ENCODE peak calls at places on chromosomes 5 and 9, in five cellular contexts. One of them, this sample, is unnamed.
A peak's percentile ranks its signal among the peaks of the same experiment; 100 is the strongest.

GRCh38 chr9:77802512-77803293 is 154.6 kb upstream of the GNA14 start:
- DNase-seq in upper lobe of left lung: no peak
- DNase-seq in fibroblast of lung: no peak
- DNase-seq in CD8-positive, alpha-beta T cell: no peak
- DNase-seq in mesendoderm: no peak
- DNase-seq in this sample: no peak

GRCh38 chr9:127783111-127783621 is 2.7 kb upstream of the CDK9 start:
- DNase-seq in upper lobe of left lung: peak; percentile 75
- DNase-seq in fibroblast of lung: no peak
- DNase-seq in CD8-positive, alpha-beta T cell: peak; percentile 64
- DNase-seq in mesendoderm: no peak
- DNase-seq in this sample: no peak

GRCh38 chr5:176986280-176986679 is 20.3 kb downstream of the UIMC1 start:
- DNase-seq in upper lobe of left lung: no peak
- DNase-seq in fibroblast of lung: no peak
- DNase-seq in CD8-positive, alpha-beta T cell: no peak
- DNase-seq in mesendoderm: no peak
- DNase-seq in this sample: no peak

GRCh38 chr9:38079410-38080105 is 10.5 kb upstream of the SHB start:
- DNase-seq in upper lobe of left lung: peak; percentile 77
- DNase-seq in fibroblast of lung: peak; percentile 68
- DNase-seq in CD8-positive, alpha-beta T cell: no peak
- DNase-seq in mesendoderm: no peak
- DNase-seq in this sample: no peak

GRCh38 chr5:97095318-97095732 is 47.1 kb downstream of the LIX1 start:
- DNase-seq in upper lobe of left lung: no peak
- DNase-seq in fibroblast of lung: no peak
- DNase-seq in CD8-positive, alpha-beta T cell: no peak
- DNase-seq in mesendoderm: no peak
- DNase-seq in this sample: no peak

GRCh38 chr5:169350016-169350415 is 49.1 kb upstream of the SLIT3 start:
- DNase-seq in upper lobe of left lung: no peak
- DNase-seq in fibroblast of lung: peak; percentile 95
- DNase-seq in CD8-positive, alpha-beta T cell: no peak
- DNase-seq in mesendoderm: no peak
- DNase-seq in this sample: no peak

GRCh38 chr5:111548992-111549649 is 36.8 kb upstream of the STARD4 start:
- DNase-seq in upper lobe of left lung: no peak
- DNase-seq in fibroblast of lung: peak; percentile 69
- DNase-seq in CD8-positive, alpha-beta T cell: no peak
- DNase-seq in mesendoderm: peak; percentile 86
- DNase-seq in this sample: no peak

GRCh38 chr5:98576275-98576674 is 197.2 kb upstream of the RGMB start:
- DNase-seq in upper lobe of left lung: no peak
- DNase-seq in fibroblast of lung: no peak
- DNase-seq in CD8-positive, alpha-beta T cell: no peak
- DNase-seq in mesendoderm: no peak
- DNase-seq in this sample: no peak

GRCh38 chr5:98750693-98751092 is 22.8 kb upstream of the RGMB start:
- DNase-seq in upper lobe of left lung: no peak
- DNase-seq in fibroblast of lung: no peak
- DNase-seq in CD8-positive, alpha-beta T cell: no peak
- DNase-seq in mesendoderm: peak; percentile 89
- DNase-seq in this sample: no peak

GRCh38 chr9:132943677-132944293 is 631 bp downstream of the TSC1 start:
- DNase-seq in upper lobe of left lung: no peak
- DNase-seq in fibroblast of lung: no peak
- DNase-seq in CD8-positive, alpha-beta T cell: no peak
- DNase-seq in mesendoderm: peak; percentile 42
- DNase-seq in this sample: no peak

GRCh38 chr9:128554155-128554862 is 1.9 kb downstream of the SPTAN1 start:
- DNase-seq in upper lobe of left lung: peak; percentile 44
- DNase-seq in fibroblast of lung: peak; percentile 96
- DNase-seq in CD8-positive, alpha-beta T cell: no peak
- DNase-seq in mesendoderm: peak; percentile 95
- DNase-seq in this sample: peak; percentile 84

GRCh38 chr5:127551410-127552041 is 34.1 kb downstream of the PRRC1 start:
- DNase-seq in upper lobe of left lung: no peak
- DNase-seq in fibroblast of lung: no peak
- DNase-seq in CD8-positive, alpha-beta T cell: no peak
- DNase-seq in mesendoderm: no peak
- DNase-seq in this sample: no peak
- H3K36me3 ChIP-seq in upper lobe of left lung: peaks cover 41% of the 10 kb centered on the region
- H3K36me3 ChIP-seq in fibroblast of lung: peaks cover 9% of the 10 kb centered on the region
- H3K36me3 ChIP-seq in CD8-positive, alpha-beta T cell: peaks cover 6% of the 10 kb centered on the region
- H3K36me3 ChIP-seq in mesendoderm: no peaks in the 10 kb centered on the region
- H3K36me3 ChIP-seq in this sample: peaks cover 41% of the 10 kb centered on the region

GRCh38 chr9:125749951-125750655 is 2.9 kb downstream of the PBX3 start:
- DNase-seq in upper lobe of left lung: no peak
- DNase-seq in fibroblast of lung: peak; percentile 57
- DNase-seq in CD8-positive, alpha-beta T cell: no peak
- DNase-seq in mesendoderm: no peak
- DNase-seq in this sample: no peak
- H3K4me3 ChIP-seq in upper lobe of left lung: no peak overlapping the region
- H3K4me3 ChIP-seq in fibroblast of lung: peak overlapping the region; percentile 86
- H3K4me3 ChIP-seq in CD8-positive, alpha-beta T cell: no peak overlapping the region
- H3K4me3 ChIP-seq in mesendoderm: no peak overlapping the region
- H3K4me3 ChIP-seq in this sample: no peak overlapping the region

GRCh38 chr5:157379983-157380382 is 80.0 kb upstream of the NIPAL4 start:
- DNase-seq in upper lobe of left lung: no peak
- DNase-seq in fibroblast of lung: no peak
- DNase-seq in CD8-positive, alpha-beta T cell: no peak
- DNase-seq in mesendoderm: no peak
- DNase-seq in this sample: no peak

GRCh38 chr5:157381746-157382145 is 78.3 kb upstream of the NIPAL4 start:
- DNase-seq in upper lobe of left lung: no peak
- DNase-seq in fibroblast of lung: no peak
- DNase-seq in CD8-positive, alpha-beta T cell: no peak
- DNase-seq in mesendoderm: no peak
- DNase-seq in this sample: no peak

GRCh38 chr5:157383151-157383810 is 76.7 kb upstream of the NIPAL4 start:
- DNase-seq in upper lobe of left lung: no peak
- DNase-seq in fibroblast of lung: no peak
- DNase-seq in CD8-positive, alpha-beta T cell: no peak
- DNase-seq in mesendoderm: no peak
- DNase-seq in this sample: no peak

DNA sequence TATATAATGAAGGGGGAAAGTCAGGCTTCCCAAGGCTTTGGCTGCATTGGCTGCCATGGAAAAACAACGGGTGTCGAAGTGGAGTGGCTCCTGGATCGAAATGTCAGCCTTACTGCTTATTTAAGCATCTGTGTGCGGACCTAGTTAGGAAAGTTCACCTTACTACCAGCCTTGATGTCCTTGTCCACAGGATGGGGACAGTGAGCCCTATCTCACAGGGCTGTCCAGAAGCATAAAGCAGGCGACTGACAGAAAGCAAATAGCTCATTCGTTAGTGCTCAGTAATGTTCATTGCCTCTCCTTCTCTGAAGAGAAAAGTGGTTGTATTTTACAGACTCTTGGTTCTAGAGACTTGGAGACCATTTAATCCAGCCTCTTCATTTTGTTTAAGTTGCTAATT is 81.5 kb upstream of the NIPAL4 start:
- DNase-seq in upper lobe of left lung: no peak
- DNase-seq in fibroblast of lung: no peak
- DNase-seq in CD8-positive, alpha-beta T cell: no peak
- DNase-seq in mesendoderm: peak; percentile 45
- DNase-seq in this sample: no peak
- H3K36me3 ChIP-seq in upper lobe of left lung: peaks cover 15% of the 10 kb centered on the region
- H3K36me3 ChIP-seq in fibroblast of lung: no peaks in the 10 kb centered on the region
- H3K36me3 ChIP-seq in CD8-positive, alpha-beta T cell: peaks cover 73% of the 10 kb centered on the region
- H3K36me3 ChIP-seq in mesendoderm: no peaks in the 10 kb centered on the region
- H3K36me3 ChIP-seq in this sample: no peaks in the 10 kb centered on the region

DNA sequence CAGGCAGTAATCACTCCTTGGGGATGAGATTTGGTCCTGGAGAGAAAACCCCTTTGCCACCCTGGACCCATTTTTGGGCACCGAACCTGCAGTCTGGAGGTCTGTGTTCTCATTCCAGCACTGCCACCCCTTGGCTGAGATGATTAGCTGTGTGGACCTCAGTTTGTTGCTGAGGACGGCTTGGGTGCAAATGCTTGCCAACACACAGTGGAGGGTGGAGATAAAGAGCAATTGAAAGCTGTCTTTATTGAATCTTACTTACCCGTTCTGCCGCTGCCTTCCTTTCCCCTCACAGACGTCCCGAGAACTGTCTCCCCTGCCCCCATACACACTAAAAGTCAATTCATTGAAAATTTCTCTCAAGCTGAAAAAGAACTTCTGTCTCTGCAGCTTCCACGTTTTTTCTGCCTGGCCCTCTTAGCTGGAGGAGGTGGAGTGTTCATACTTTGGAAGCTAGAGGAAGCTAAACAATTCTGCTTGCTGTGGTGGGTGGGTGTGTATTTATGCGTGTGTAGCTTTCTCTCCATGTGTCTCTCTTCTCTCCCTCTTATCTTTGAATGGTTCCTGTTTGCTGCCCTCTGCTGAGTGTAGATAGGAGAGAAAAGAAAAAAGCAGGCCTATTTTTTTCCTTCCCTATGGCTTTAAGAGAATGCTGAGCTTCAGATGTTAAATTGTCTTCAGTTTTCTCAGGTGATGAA is 6.6 kb downstream of the GALNT10 start:
- DNase-seq in upper lobe of left lung: no peak
- DNase-seq in fibroblast of lung: peak; percentile 79
- DNase-seq in CD8-positive, alpha-beta T cell: no peak
- DNase-seq in mesendoderm: peak; percentile 75
- DNase-seq in this sample: no peak
- H3K4me3 ChIP-seq in upper lobe of left lung: no peak overlapping the region
- H3K4me3 ChIP-seq in fibroblast of lung: no peak overlapping the region
- H3K4me3 ChIP-seq in CD8-positive, alpha-beta T cell: no peak overlapping the region
- H3K4me3 ChIP-seq in mesendoderm: no peak overlapping the region
- H3K4me3 ChIP-seq in this sample: no peak overlapping the region

GRCh38 chr5:5487961-5488360 is 65.5 kb downstream of the ICE1 start:
- DNase-seq in upper lobe of left lung: no peak
- DNase-seq in fibroblast of lung: no peak
- DNase-seq in CD8-positive, alpha-beta T cell: no peak
- DNase-seq in mesendoderm: no peak
- DNase-seq in this sample: no peak
- H3K36me3 ChIP-seq in upper lobe of left lung: peaks cover 47% of the 10 kb centered on the region
- H3K36me3 ChIP-seq in fibroblast of lung: peaks cover 2% of the 10 kb centered on the region
- H3K36me3 ChIP-seq in CD8-positive, alpha-beta T cell: peaks cover 16% of the 10 kb centered on the region
- H3K36me3 ChIP-seq in mesendoderm: no peaks in the 10 kb centered on the region
- H3K36me3 ChIP-seq in this sample: peaks cover 37% of the 10 kb centered on the region

GRCh38 chr5:80653497-80653896 is 955 bp upstream of the MSH3 start:
- DNase-seq in upper lobe of left lung: no peak
- DNase-seq in fibroblast of lung: no peak
- DNase-seq in CD8-positive, alpha-beta T cell: no peak
- DNase-seq in mesendoderm: no peak
- DNase-seq in this sample: no peak
- H3K4me3 ChIP-seq in upper lobe of left lung: no peak overlapping the region
- H3K4me3 ChIP-seq in fibroblast of lung: peak overlapping the region; percentile 74
- H3K4me3 ChIP-seq in CD8-positive, alpha-beta T cell: peak overlapping the region; percentile 83
- H3K4me3 ChIP-seq in mesendoderm: peak overlapping the region; percentile 19
- H3K4me3 ChIP-seq in this sample: peak overlapping the region; percentile 68

GRCh38 chr9:33468797-33469621 is 4.7 kb downstream of the NOL6 start:
- DNase-seq in upper lobe of left lung: no peak
- DNase-seq in fibroblast of lung: no peak
- DNase-seq in CD8-positive, alpha-beta T cell: no peak
- DNase-seq in mesendoderm: no peak
- DNase-seq in this sample: no peak

GRCh38 chr9:33465596-33466564 is 7.8 kb downstream of the NOL6 start:
- DNase-seq in upper lobe of left lung: no peak
- DNase-seq in fibroblast of lung: no peak
- DNase-seq in CD8-positive, alpha-beta T cell: no peak
- DNase-seq in mesendoderm: no peak
- DNase-seq in this sample: no peak

GRCh38 chr9:33468215-33468730 is 5.5 kb downstream of the NOL6 start:
- DNase-seq in upper lobe of left lung: no peak
- DNase-seq in fibroblast of lung: no peak
- DNase-seq in CD8-positive, alpha-beta T cell: no peak
- DNase-seq in mesendoderm: no peak
- DNase-seq in this sample: no peak

GRCh38 chr9:33466565-33467495 is 6.9 kb downstream of the NOL6 start:
- DNase-seq in upper lobe of left lung: peak; percentile 74
- DNase-seq in fibroblast of lung: no peak
- DNase-seq in CD8-positive, alpha-beta T cell: peak; percentile 63
- DNase-seq in mesendoderm: peak; percentile 53
- DNase-seq in this sample: no peak

GRCh38 chr9:33467526-33467925 is 6.2 kb downstream of the NOL6 start:
- DNase-seq in upper lobe of left lung: no peak
- DNase-seq in fibroblast of lung: no peak
- DNase-seq in CD8-positive, alpha-beta T cell: no peak
- DNase-seq in mesendoderm: no peak
- DNase-seq in this sample: no peak
- H3K36me3 ChIP-seq in upper lobe of left lung: peaks cover 97% of the 10 kb centered on the region
- H3K36me3 ChIP-seq in fibroblast of lung: peaks cover 67% of the 10 kb centered on the region
- H3K36me3 ChIP-seq in CD8-positive, alpha-beta T cell: peaks cover 88% of the 10 kb centered on the region
- H3K36me3 ChIP-seq in mesendoderm: peaks cover 35% of the 10 kb centered on the region
- H3K36me3 ChIP-seq in this sample: peaks cover 93% of the 10 kb centered on the region

This sample was measured in ascending aorta.